ENCODE peak calls at places on chromosome 16, in six cellular contexts. S is heart left ventricle, Z is GOT3, I is coronary artery, F is GM19239, V is mucosa of gallbladder. R is an unnamed sample.

GRCh38 chr16:62644030-62644812 is 608.0 kb upstream of the CDH8 start:
- DNase-seq in S (peak), Z (no peak), I (no peak), F (no peak), V (no peak), R (no peak)

GRCh38 chr16:84617068-84617630 is 729 bp downstream of the COTL1 start:
- DNase-seq in S (no peak), Z (no peak), I (no peak), F (no peak), V (no peak), R (no peak)

GRCh38 chr16:739560-740458 is 988 bp downstream of the CIAO3 start:
- DNase-seq in S (no peak), Z (no peak), I (no peak), F (no peak), V (no peak), R (no peak)

GRCh38 chr16:48537909-48538745 is 71.9 kb downstream of the N4BP1 start:
- DNase-seq in S (peak), Z (no peak), I (no peak), F (no peak), V (peak), R (no peak)

GRCh38 chr16:83549836-83550569 is 257.8 kb upstream of the HSBP1 start:
- DNase-seq in S (no peak), Z (no peak), I (no peak), F (no peak), V (no peak), R (no peak)

GRCh38 chr16:57529324-57530103 is 6.9 kb downstream of the CCDC102A start:
- DNase-seq in S (no peak), Z (no peak), I (no peak), F (no peak), V (no peak), R (no peak)

GRCh38 chr16:70151941-70152509 is 21.6 kb upstream of the CLEC18C start:
- DNase-seq in S (no peak), Z (no peak), I (no peak), F (no peak), V (no peak), R (no peak)

GRCh38 chr16:48123104-48123788 is 32.5 kb downstream of the ABCC12 start:
- DNase-seq in S (no peak), Z (peak), I (no peak), F (no peak), V (no peak), R (no peak)

GRCh38 chr16:85010931-85011845 is at the start of gene ZDHHC7:
- DNase-seq in S (peak), Z (peak), I (peak), F (peak), V (peak), R (peak)

GRCh38 chr16:29699324-29700219 is 20.6 kb downstream of the QPRT start:
- DNase-seq in S (no peak), Z (no peak), I (no peak), F (no peak), V (no peak), R (no peak)

GRCh38 chr16:15493416-15494181 is 59.2 kb downstream of the BMERB1 start:
- DNase-seq in S (no peak), Z (no peak), I (peak), F (no peak), V (no peak), R (no peak)

GRCh38 chr16:87828071-87828971 is 41.0 kb downstream of the SLC7A5 start:
- DNase-seq in S (no peak), Z (no peak), I (no peak), F (no peak), V (no peak), R (no peak)

GRCh38 chr16:82181456-82182185 is 11.6 kb upstream of the MPHOSPH6 start:
- DNase-seq in S (no peak), Z (no peak), I (no peak), F (no peak), V (no peak), R (no peak)

GRCh38 chr16:85090166-85090565 is 22.1 kb downstream of the CIBAR2 start:
- DNase-seq in S (no peak), Z (no peak), I (no peak), F (no peak), V (no peak), R (no peak)

GRCh38 chr16:72291121-72291520 is 119.2 kb upstream of the PMFBP1 start:
- DNase-seq in S (no peak), Z (no peak), I (no peak), F (no peak), V (no peak), R (no peak)

GRCh38 chr16:71352963-71353460 is 5.5 kb upstream of the CALB2 start:
- DNase-seq in S (no peak), Z (no peak), I (peak), F (no peak), V (no peak), R (no peak)

GRCh38 chr16:3608069-3608468 is 3.3 kb downstream of the SLX4 start:
- DNase-seq in S (no peak), Z (no peak), I (no peak), F (no peak), V (no peak), R (no peak)

R was measured in GM12891.